ENCODE peak calls at places on chromosomes 16 and 17, in nine cellular contexts. T is kidney epithelial cell; I is astrocyte of the spinal cord; G is A549; Y is endothelial cell; B is ascending aorta; U is activated B cell treated with CpG ODN at 0.5 μM for 24 hours; J is CD4-positive, alpha-beta T cell; Q is heart right ventricle. W is an unnamed sample.

GRCh38 chr17:29929544-29930398 is at the start of gene SSH2:
- DNase-seq in B (peak; percentile 30), U (peak; percentile 86), G (peak; percentile 95), I (peak; percentile 86), Q (peak; percentile 86), Y (peak; percentile 89), J (peak; percentile 87), T (no peak), W (peak; percentile 85)

GRCh38 chr17:67492824-67493490 is 115.9 kb downstream of the PITPNC1 start:
- DNase-seq in G (no peak), Y (no peak), U (no peak), B (no peak), J (no peak), Q (no peak), T (no peak), I (no peak), W (no peak)

GRCh38 chr16:4200000-4200780 is 41.7 kb downstream of the SRL start:
- DNase-seq in T (no peak), J (peak; percentile 15), I (peak; percentile 50), U (no peak), G (peak; percentile 72), Y (peak; percentile 80), Q (peak; percentile 69), B (peak; percentile 23), W (peak; percentile 86)

GRCh38 chr17:12637015-12637414 is 28.7 kb upstream of the MYOCD start:
- DNase-seq in G (peak; percentile 89), Y (no peak), J (no peak), U (no peak), B (peak; percentile 38), I (peak; percentile 96), T (peak; percentile 85), Q (no peak), W (no peak)

GRCh38 chr16:86660623-86661022 is 82.3 kb downstream of the FOXL1 start:
- DNase-seq in B (no peak), G (no peak), U (no peak), Y (no peak), Q (no peak), J (no peak), I (no peak), T (no peak), W (no peak)

GRCh38 chr16:85767569-85767968 is 16.7 kb upstream of the C16orf74 start:
- DNase-seq in I (peak; percentile 79), Q (no peak), G (peak; percentile 85), U (no peak), J (no peak), B (no peak), Y (no peak), T (peak; percentile 77), W (peak; percentile 29)

GRCh38 chr17:3935140-3935542 is 18.9 kb upstream of the P2RX1 start:
- DNase-seq in Q (peak; percentile 73), I (peak; percentile 76), B (no peak), T (peak; percentile 21), U (no peak), Y (peak; percentile 78), G (peak; percentile 87), J (no peak), W (peak; percentile 86)

GRCh38 chr16:69566437-69567030 is 768 bp downstream of the NFAT5 start:
- DNase-seq in I (peak; percentile 21), J (no peak), Q (peak; percentile 77), B (no peak), U (no peak), G (peak; percentile 79), T (no peak), Y (peak; percentile 47), W (peak; percentile 67)

GRCh38 chr16:65476556-65476955 is 354.7 kb upstream of the CDH11 start:
- DNase-seq in Q (no peak), Y (no peak), J (no peak), U (no peak), T (no peak), G (no peak), B (no peak), I (no peak), W (no peak)

GRCh38 chr16:63575031-63575430 is 1538.8 kb upstream of the CDH8 start:
- DNase-seq in J (no peak), G (no peak), Y (no peak), Q (no peak), I (no peak), T (no peak), U (no peak), B (no peak), W (no peak)

GRCh38 chr16:77359065-77359502 is 75.8 kb downstream of the ADAMTS18 start:
- DNase-seq in Y (no peak), J (no peak), T (peak; percentile 86), G (peak; percentile 91), U (no peak), B (no peak), I (peak; percentile 84), Q (no peak), W (no peak)

GRCh38 chr17:78676415-78677302 is 99.5 kb upstream of the DNAH17 start:
- DNase-seq in B (no peak), Q (no peak), T (no peak), I (no peak), U (no peak), J (no peak), Y (no peak), G (no peak), W (no peak)

GRCh38 chr16:11396241-11397048 is 51.2 kb downstream of the RMI2 start:
- DNase-seq in J (peak; percentile 66), Q (peak; percentile 71), I (peak; percentile 56), G (peak; percentile 67), B (no peak), Y (peak; percentile 91), U (peak; percentile 63), T (no peak), W (peak; percentile 82)

GRCh38 chr17:68424861-68425260 is 32.4 kb downstream of the WIPI1 start:
- DNase-seq in B (no peak), Q (no peak), I (no peak), T (no peak), Y (no peak), G (no peak), J (no peak), U (no peak), W (no peak)

DNA sequence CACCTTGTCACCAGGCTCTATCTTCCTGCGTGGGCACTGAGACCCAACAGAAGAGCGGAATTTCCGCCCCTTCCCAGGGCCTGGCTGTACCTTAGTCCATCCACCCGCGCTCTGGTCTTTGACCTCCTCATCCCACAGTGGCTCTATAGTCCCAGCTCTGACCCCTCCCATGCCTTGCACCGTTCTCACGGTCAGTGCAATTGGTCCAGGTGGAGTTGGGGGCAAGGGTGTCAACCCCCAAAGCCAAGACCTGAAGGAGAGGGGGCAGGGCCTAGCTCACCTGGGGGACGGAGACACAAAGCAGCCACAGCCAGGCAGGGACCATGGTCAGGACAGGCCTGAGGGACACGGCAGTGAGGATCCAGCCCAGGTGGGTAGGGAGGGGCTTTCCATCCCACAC is 944 bp downstream of the CDH16 start:
- DNase-seq in G (no peak), T (no peak), I (no peak), B (no peak), Q (no peak), J (no peak), Y (no peak), U (no peak), W (no peak)
- TF ChIP-seq CTCF in G (no peak), T (no peak), I (no peak), B (no peak), Q (no peak), J (no peak), Y (no peak), U (no peak), W (no peak)

DNA sequence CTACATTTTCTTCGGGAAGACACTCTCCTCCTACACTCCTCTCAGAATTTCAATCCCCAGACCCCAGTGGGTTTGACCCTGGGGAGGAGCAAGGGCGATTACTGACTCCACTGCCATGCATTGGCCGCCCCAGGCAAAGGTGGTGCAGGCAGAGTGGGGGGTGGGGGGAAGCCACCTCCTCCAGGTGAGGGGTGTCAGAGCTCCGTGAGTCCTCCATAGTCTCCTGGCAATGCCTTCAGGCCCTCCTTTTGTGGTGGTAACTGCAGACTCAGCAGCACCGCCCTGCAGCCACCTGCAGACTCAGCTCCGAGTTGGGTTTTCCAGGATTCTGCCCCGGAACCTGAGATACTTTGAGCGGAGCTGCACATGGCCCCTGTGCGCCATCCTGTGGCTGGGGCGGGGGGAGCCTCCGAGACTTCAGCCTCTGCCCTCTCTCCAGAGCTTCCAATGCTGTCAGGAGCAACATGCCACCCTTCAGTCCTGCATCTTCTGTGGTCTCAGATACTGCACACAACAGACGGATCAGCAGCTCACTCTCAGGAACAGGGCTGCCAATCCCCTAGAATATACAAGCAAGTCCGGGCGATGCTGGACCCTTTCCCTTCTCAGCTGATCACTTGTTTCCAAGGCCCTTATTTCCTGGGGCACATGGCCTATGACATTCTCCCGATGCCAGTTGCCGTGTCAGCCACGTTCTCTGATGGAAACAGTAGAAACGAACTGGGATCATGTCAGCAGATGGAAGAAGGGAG is 2.4 kb upstream of the SLC47A2 start:
- DNase-seq in Y (peak; percentile 29), U (no peak), G (peak; percentile 65), J (no peak), T (no peak), I (no peak), B (no peak), Q (no peak), W (peak; percentile 38)
- TF ChIP-seq CTCF in Y (no peak), U (no peak), G (peak; percentile 43), J (no peak), T (no peak), I (peak; percentile 14), B (no peak), Q (no peak), W (no peak)

DNA sequence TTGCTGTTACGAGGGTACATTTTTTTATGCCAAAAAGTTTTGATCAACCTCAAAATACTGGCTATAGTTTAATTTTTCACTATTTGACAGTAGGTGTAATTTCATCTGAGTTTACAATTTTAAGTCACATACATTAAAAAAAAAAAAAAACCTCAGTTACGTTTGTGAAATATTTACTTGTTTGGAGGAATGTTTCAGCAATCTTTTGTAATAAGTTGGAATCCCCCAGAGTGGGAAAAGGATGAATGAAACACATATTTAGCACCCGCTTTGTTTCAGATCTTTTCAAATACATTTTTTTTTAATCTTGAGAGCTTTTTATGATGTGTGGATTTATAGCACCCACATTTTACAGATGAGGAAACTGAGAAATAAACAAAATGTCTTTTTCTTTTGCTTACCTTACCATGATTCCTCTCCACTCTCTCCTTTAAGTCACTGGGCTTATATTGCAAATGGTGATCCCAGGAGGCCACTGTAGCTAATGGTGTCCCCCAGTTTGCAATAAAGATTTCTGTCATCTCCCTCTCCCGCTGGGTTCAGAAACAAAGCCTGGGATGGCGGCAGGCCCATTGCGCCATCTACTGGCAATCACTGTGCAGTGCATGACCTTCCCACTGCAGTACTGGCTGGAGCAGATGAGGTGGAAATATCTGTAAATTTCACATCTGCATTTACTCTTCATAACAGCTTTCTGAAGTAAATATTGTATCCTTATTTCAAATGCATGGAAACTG is 27.7 kb downstream of the TBC1D3B start:
- DNase-seq in B (no peak), U (peak; percentile 60), G (peak; percentile 57), I (peak; percentile 82), Y (peak; percentile 71), J (peak; percentile 51), Q (peak; percentile 43), T (no peak), W (peak; percentile 58)
- TF ChIP-seq CTCF in B (peak; percentile 89), U (peak; percentile 86), G (peak; percentile 98), I (peak; percentile 100), Y (peak; percentile 92), J (peak; percentile 96), Q (peak; percentile 100), T (peak; percentile 98), W (peak; percentile 99)

DNA sequence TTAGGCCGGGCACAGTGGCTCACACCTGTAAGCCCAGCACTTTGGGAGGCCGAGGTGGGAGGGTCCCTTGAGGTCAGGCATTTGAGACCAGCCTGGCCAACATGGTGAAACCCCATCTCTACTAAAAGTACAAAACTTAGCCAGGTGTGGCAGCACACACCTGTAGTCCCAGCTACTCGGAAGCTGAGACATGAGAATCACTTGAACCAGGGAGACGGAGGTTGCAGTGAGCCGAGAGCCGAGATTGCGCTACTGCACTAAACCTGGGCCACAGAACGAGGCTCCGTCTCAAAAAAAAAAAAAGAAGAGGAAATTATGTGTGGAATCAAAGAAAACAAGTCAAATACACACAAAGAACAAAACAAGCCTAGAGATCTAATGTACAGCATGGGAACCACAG is 16.1 kb upstream of the MPRIP start:
- DNase-seq in Q (no peak), I (no peak), U (no peak), J (no peak), T (no peak), B (no peak), G (no peak), Y (no peak), W (no peak)
- TF ChIP-seq CTCF in Q (no peak), I (no peak), U (no peak), J (no peak), T (no peak), B (no peak), G (no peak), Y (no peak), W (no peak)

W was measured in adrenal gland.